ENCODE peak calls at places on chromosomes 13 and 19, in eight cellular contexts. N is cardiac fibroblast, X is adrenal gland, C is mammary epithelial cell, U is brain microvascular endothelial cell, Y is A549, D is cardiac muscle cell, E is BE2C. F is an unnamed sample.

GRCh38 chr13:89925107-89925506 is 1422.4 kb upstream of the MIR17HG start:
- DNase-seq in Y (peak; percentile 30), C (peak; percentile 45), X (no peak), U (no peak), E (peak; percentile 57), N (peak; percentile 23), D (peak; percentile 35), F (peak; percentile 1)

GRCh38 chr19:27777726-27778125 is 1435.2 kb downstream of the UQCRFS1 start:
- DNase-seq in Y (peak; percentile 52), X (no peak), U (no peak), D (no peak), N (peak; percentile 17), C (no peak), E (peak; percentile 29), F (no peak)

GRCh38 chr13:24217601-24218281 is 57.2 kb downstream of the SPATA13 start:
- DNase-seq in Y (peak; percentile 32), C (no peak), X (no peak), U (no peak), D (peak; percentile 76), N (no peak), E (no peak), F (peak; percentile 37)

GRCh38 chr19:12721656-12722565 is 1.8 kb downstream of the TNPO2 start:
- DNase-seq in D (peak; percentile 87), C (peak; percentile 40), E (peak; percentile 61), Y (peak; percentile 24), X (peak; percentile 77), N (peak; percentile 65), U (peak; percentile 41), F (peak; percentile 50)

GRCh38 chr13:105598551-105598950 is 936.9 kb downstream of the EFNB2 start:
- DNase-seq in E (no peak), Y (no peak), D (peak; percentile 29), N (peak; percentile 29), U (peak; percentile 53), X (no peak), C (peak; percentile 8), F (no peak)

GRCh38 chr19:29715695-29716581 is 877 bp upstream of the C19orf12 start:
- DNase-seq in X (peak; percentile 38), Y (peak; percentile 74), N (peak; percentile 46), C (no peak), E (no peak), D (peak; percentile 10), U (no peak), F (no peak)

GRCh38 chr13:36074659-36075058 is 56.5 kb downstream of the DCLK1 start:
- DNase-seq in X (no peak), E (no peak), D (peak; percentile 30), C (no peak), U (no peak), Y (no peak), N (peak; percentile 7), F (no peak)

GRCh38 chr13:45786293-45786920 is 65.1 kb downstream of the SIAH3 start:
- DNase-seq in U (no peak), D (no peak), N (no peak), Y (no peak), E (no peak), X (no peak), C (no peak), F (no peak)

GRCh38 chr19:39825531-39826076 is 8.4 kb downstream of the DYRK1B start:
- DNase-seq in D (no peak), Y (no peak), E (no peak), N (no peak), U (no peak), C (no peak), X (no peak), F (no peak)

GRCh38 chr19:29287061-29287460 is 74.1 kb upstream of the UQCRFS1 start:
- DNase-seq in X (no peak), E (no peak), D (no peak), N (no peak), U (no peak), C (no peak), Y (no peak), F (no peak)

GRCh38 chr13:20671789-20672188 is 31.7 kb upstream of the IL17D start:
- DNase-seq in U (no peak), N (no peak), E (no peak), C (no peak), X (no peak), D (no peak), Y (no peak), F (no peak)

GRCh38 chr19:35789978-35790944 is 14.9 kb downstream of the ARHGAP33 start:
- DNase-seq in Y (no peak), U (no peak), E (no peak), C (no peak), N (no peak), X (no peak), D (no peak), F (no peak)

GRCh38 chr19:35792312-35792711 is 16.9 kb downstream of the ARHGAP33 start:
- DNase-seq in C (no peak), X (no peak), N (no peak), U (no peak), D (no peak), E (no peak), Y (no peak), F (no peak)

GRCh38 chr19:35792888-35793287 is 17.5 kb downstream of the ARHGAP33 start:
- DNase-seq in X (no peak), Y (no peak), C (no peak), D (no peak), E (no peak), U (no peak), N (no peak), F (no peak)

GRCh38 chr19:35791814-35792279 is 16.5 kb downstream of the ARHGAP33 start:
- DNase-seq in N (no peak), Y (no peak), U (no peak), X (no peak), C (no peak), D (no peak), E (no peak), F (no peak)

DNA sequence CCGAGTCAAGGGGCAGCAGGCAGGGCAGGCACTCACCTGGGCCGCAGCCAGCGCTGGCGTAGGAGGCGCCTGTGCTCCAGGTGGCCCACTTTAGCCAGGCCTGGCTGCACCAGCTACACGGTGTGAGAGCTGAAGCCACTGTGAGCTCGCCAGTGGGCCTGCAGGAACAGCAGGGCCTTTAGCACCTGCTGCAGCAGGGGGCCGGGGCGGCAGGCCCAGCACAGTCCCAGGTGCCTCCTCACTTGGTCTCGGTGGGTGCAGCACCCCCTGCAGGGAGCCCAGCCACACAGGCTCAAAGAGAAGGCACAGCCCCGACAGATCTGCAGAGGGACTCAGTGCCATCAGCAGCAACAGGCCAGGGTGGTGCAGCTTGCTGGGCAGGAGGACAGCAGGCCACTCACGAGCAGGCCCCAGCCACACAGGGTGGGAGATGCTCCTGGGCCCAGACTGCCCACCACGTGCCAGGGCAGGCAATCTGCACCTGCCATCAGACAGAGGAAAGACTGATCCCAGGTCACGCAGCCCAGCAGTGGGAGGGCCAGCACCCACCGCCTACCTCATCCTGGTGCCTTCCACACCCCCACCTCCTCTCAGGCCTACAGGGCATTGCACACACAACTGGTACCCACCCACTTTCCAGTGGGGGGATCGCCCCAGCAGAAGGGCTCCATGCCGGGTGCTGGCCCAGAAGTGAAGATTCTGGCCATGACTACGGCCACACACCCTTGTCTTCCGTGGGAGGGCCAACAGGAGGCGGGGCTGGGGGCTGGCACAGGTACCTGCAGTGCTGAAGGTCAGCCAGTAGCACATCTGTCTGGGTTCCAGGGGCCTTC is 15.8 kb downstream of the ARHGAP33 start:
- DNase-seq in U (no peak), D (no peak), X (no peak), E (no peak), N (no peak), Y (peak; percentile 38), C (no peak), F (no peak)
- TF ChIP-seq CTCF in U (peak; percentile 43), D (no peak), X (no peak), E (peak; percentile 16), N (no peak), Y (peak; percentile 24), C (no peak), F (no peak)

GRCh38 chr13:72808917-72809500 is 27.1 kb downstream of the PIBF1 start:
- DNase-seq in C (peak; percentile 5), U (no peak), N (peak; percentile 45), E (no peak), X (no peak), D (peak; percentile 28), Y (peak; percentile 9), F (no peak)
- TF ChIP-seq CTCF in C (peak; percentile 40), U (no peak), N (peak; percentile 40), E (peak; percentile 40), X (peak; percentile 57), D (peak; percentile 51), Y (peak; percentile 46), F (no peak)

DNA sequence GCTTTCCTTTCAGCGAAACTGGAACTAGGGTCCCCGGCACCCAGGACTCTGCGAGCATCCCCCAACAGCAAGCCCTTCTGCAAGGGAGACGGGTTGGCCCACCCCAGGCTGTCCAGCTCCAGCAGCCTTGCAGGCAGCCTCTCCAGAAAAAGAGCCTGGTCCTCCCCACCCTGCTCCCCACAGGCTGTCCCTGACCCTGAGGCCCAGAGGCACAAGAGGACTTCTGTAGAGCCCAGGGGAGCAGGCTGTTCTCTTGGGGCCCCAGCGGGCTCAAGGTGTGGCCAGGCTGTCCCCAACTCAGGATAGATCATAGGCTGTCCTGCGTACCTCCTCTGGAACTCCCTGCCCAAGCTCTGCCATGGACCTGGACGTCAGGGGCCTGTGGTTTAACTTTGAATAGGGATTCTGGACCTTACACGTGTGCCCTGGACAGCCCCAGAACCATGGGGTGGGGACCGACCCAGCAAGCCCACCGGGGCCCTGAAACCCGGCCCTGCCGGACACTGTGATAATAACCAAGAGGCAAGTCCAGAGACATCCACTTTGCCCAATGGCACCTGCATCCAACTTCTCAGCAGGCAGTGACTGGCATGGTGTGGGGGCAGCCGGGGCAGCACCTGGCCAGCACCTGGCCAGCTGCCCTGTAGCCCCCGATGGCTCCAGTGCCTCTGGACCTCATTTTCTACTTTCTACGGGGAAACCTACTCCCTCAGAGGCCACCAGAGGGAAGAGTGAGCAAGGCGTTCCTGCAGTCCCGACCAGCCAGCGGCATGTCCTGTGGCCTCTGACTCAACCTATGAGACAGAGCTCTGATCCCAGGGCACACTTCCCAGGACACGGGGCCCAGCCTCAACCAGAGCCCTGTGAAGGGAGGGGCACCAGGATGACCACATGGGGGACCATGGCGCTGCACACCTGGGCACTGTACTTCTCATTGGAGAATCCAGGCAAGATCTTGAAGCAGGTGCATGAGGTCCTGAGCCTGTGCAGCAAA is 50.9 kb upstream of the TPM4 start:
- DNase-seq in C (peak; percentile 46), D (peak; percentile 59), Y (peak; percentile 64), N (peak; percentile 85), X (peak; percentile 76), U (peak; percentile 72), E (peak; percentile 34), F (peak; percentile 60)
- TF ChIP-seq CTCF in C (peak; percentile 38), D (peak; percentile 61), Y (no peak), N (peak; percentile 81), X (peak; percentile 40), U (peak; percentile 78), E (peak; percentile 43), F (peak; percentile 57)

GRCh38 chr13:47008318-47008717 is 111.5 kb upstream of the HTR2A start:
- DNase-seq in N (no peak), X (no peak), D (no peak), Y (no peak), C (no peak), E (no peak), U (no peak), F (no peak)

GRCh38 chr13:47005761-47006414 is 109.0 kb upstream of the HTR2A start:
- DNase-seq in E (no peak), N (no peak), C (no peak), U (no peak), D (no peak), Y (no peak), X (no peak), F (no peak)

GRCh38 chr13:47000166-47000565 is 103.3 kb upstream of the HTR2A start:
- DNase-seq in N (no peak), U (no peak), Y (no peak), X (no peak), C (peak; percentile 21), D (no peak), E (no peak), F (no peak)

GRCh38 chr13:47004022-47004421 is 107.2 kb upstream of the HTR2A start:
- DNase-seq in X (peak; percentile 61), Y (no peak), U (no peak), N (peak; percentile 32), D (peak; percentile 23), C (no peak), E (no peak), F (no peak)

GRCh38 chr13:47004552-47004951 is 107.7 kb upstream of the HTR2A start:
- DNase-seq in X (no peak), N (no peak), U (no peak), E (no peak), C (no peak), Y (no peak), D (no peak), F (no peak)
- TF ChIP-seq CTCF in X (no peak), N (no peak), U (no peak), E (no peak), C (no peak), Y (no peak), D (no peak), F (no peak)

F was measured in Calu3.